ENCODE peak calls at places on chromosomes 3 and 15, in ten cellular contexts. N, U, J, Q, B, G, X, V, K and O are unnamed samples. For H3K36me3, the result is how much of the 10 kb centered on the place peaks cover.

GRCh38 chr3:21405671-21406667 is 345.0 kb downstream of the ZNF385D start:
- DNase-seq in N (peak), U (no peak), J (peak), Q (no peak), B (peak), G (no peak), X (no peak), V (no peak), K (no peak), O (no peak)

GRCh38 chr3:11635671-11636371 is 7.9 kb downstream of the VGLL4 start:
- DNase-seq in N (no peak), U (peak), J (no peak), Q (no peak), B (no peak), G (no peak), X (no peak), V (no peak), K (no peak), O (no peak)

GRCh38 chr3:58164199-58164879 is 46.4 kb downstream of the DNASE1L3 start:
- DNase-seq in N (peak), U (peak), J (no peak), Q (no peak), B (peak), G (peak), X (no peak), V (no peak), K (peak), O (no peak)

GRCh38 chr3:185979721-185980121 is 41.9 kb upstream of the TRA2B start:
- DNase-seq in N (no peak), U (peak), J (no peak), Q (no peak), B (no peak), G (no peak), X (no peak), V (no peak), K (no peak), O (no peak)

GRCh38 chr3:78918361-78919020 is 849.3 kb downstream of the ROBO1 start:
- DNase-seq in N (no peak), U (no peak), J (no peak), Q (no peak), B (no peak), G (no peak), X (no peak), V (peak), K (peak), O (no peak)

GRCh38 chr3:61594144-61594977 is 33.0 kb downstream of the PTPRG start:
- DNase-seq in N (no peak), U (no peak), J (no peak), Q (no peak), B (no peak), G (no peak), X (no peak), V (no peak), K (no peak), O (no peak)

GRCh38 chr15:47717036-47717611 is at the start of gene SEMA6D:
- DNase-seq in N (peak), U (peak), J (peak), Q (peak), B (peak), G (peak), X (peak), V (no peak), K (peak), O (peak)

GRCh38 chr15:49082960-49083359 is 36.7 kb upstream of the SECISBP2L start:
- DNase-seq in N (no peak), U (no peak), J (no peak), Q (no peak), B (no peak), G (no peak), X (no peak), V (no peak), K (peak), O (no peak)

GRCh38 chr15:74988007-74988800 is 7.2 kb upstream of the SCAMP5 start:
- DNase-seq in N (no peak), U (peak), J (peak), Q (peak), B (no peak), G (no peak), X (no peak), V (no peak), K (peak), O (no peak)

GRCh38 chr15:66101715-66102395 is 151.7 kb downstream of the MEGF11 start:
- DNase-seq in N (peak), U (no peak), J (no peak), Q (no peak), B (no peak), G (no peak), X (no peak), V (no peak), K (no peak), O (no peak)

GRCh38 chr15:72231847-72232461 is 964 bp upstream of the PKM start:
- DNase-seq in N (no peak), U (peak), J (peak), Q (peak), B (no peak), G (peak), X (no peak), V (no peak), K (peak), O (no peak)

GRCh38 chr15:74451861-74452835 is 8.8 kb downstream of the UBL7 start:
- DNase-seq in N (no peak), U (no peak), J (no peak), Q (no peak), B (peak), G (no peak), X (no peak), V (no peak), K (no peak), O (no peak)

GRCh38 chr3:54349231-54349647 is 226.9 kb downstream of the CACNA2D3 start:
- DNase-seq in N (no peak), U (no peak), J (peak), Q (no peak), B (no peak), G (no peak), X (no peak), V (no peak), K (no peak), O (no peak)

GRCh38 chr3:132556467-132557159 is 40.5 kb upstream of the ACKR4 start:
- DNase-seq in N (peak), U (peak), J (peak), Q (no peak), B (no peak), G (peak), X (peak), V (no peak), K (no peak), O (peak)

GRCh38 chr3:143218176-143218575 is 98.6 kb downstream of the CHST2 start:
- DNase-seq in N (no peak), U (no peak), J (no peak), Q (no peak), B (no peak), G (no peak), X (no peak), V (no peak), K (no peak), O (no peak)

GRCh38 chr15:89143503-89144162 is 55.4 kb downstream of the ABHD2 start:
- DNase-seq in N (no peak), U (peak), J (no peak), Q (no peak), B (no peak), G (no peak), X (no peak), V (peak), K (peak), O (no peak)

GRCh38 chr3:193776626-193777025 is 183.6 kb downstream of the OPA1 start:
- DNase-seq in N (no peak), U (no peak), J (no peak), Q (no peak), B (no peak), G (no peak), X (no peak), V (no peak), K (no peak), O (no peak)

GRCh38 chr3:161239700-161240099 is 18.6 kb downstream of the NMD3 start:
- DNase-seq in N (no peak), U (no peak), J (no peak), Q (no peak), B (no peak), G (no peak), X (no peak), V (no peak), K (peak), O (no peak)

GRCh38 chr3:168714609-168715240 is 619.0 kb upstream of the GOLIM4 start:
- DNase-seq in N (no peak), U (no peak), J (no peak), Q (no peak), B (no peak), G (no peak), X (no peak), V (peak), K (no peak), O (no peak)

GRCh38 chr3:65732060-65732933 is 306.4 kb downstream of the MAGI1 start:
- DNase-seq in N (no peak), U (peak), J (peak), Q (no peak), B (no peak), G (no peak), X (no peak), V (peak), K (peak), O (peak)

GRCh38 chr3:194306109-194306686 is 44.9 kb downstream of the CPN2 start:
- DNase-seq in N (peak), U (peak), J (no peak), Q (no peak), B (no peak), G (peak), X (no peak), V (peak), K (no peak), O (no peak)

GRCh38 chr3:46566040-46566631 is at the start of gene LRRC2:
- DNase-seq in N (peak), U (peak), J (peak), Q (peak), B (peak), G (peak), X (no peak), V (no peak), K (peak), O (peak)

GRCh38 chr3:134663646-134664456 is 13.0 kb upstream of the KY start:
- DNase-seq in N (no peak), U (no peak), J (no peak), Q (no peak), B (no peak), G (no peak), X (no peak), V (no peak), K (peak), O (no peak)

GRCh38 chr3:158617982-158618875 is 26.1 kb upstream of the GFM1 start:
- DNase-seq in N (no peak), U (no peak), J (no peak), Q (no peak), B (no peak), G (no peak), X (no peak), V (no peak), K (no peak), O (no peak)

GRCh38 chr15:70234256-70234965 is 136.7 kb upstream of the TLE3 start:
- DNase-seq in N (peak), U (no peak), J (no peak), Q (no peak), B (peak), G (no peak), X (no peak), V (no peak), K (peak), O (no peak)

GRCh38 chr15:50576156-50576555 is 29.7 kb upstream of the USP50 start:
- DNase-seq in N (no peak), U (no peak), J (no peak), Q (no peak), B (no peak), G (no peak), X (no peak), V (no peak), K (no peak), O (no peak)

DNA sequence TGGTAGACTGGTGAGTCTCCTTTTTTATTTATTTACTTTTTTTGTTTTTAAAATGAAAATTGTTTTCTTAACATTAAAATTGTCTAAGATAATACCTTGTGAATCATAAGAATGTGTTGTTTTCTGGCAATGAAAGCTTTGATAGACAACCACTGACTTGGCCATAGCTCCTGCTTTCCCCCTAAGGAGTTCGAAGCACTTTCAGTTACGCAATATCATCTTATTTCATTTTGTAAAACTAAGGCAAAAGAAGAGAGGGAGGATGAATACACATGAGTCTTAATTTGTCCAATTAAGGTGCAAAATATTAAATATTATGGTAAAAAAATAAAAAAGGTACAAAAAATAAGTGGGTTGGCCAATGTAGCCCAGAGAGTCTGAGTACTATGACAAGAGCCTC is 74.7 kb upstream of the PLCL2 start:
- DNase-seq in N (no peak), U (no peak), J (no peak), Q (no peak), B (no peak), G (no peak), X (no peak), V (no peak), K (no peak), O (no peak)
- TF ChIP-seq POLR2A in N (no peak), U (no peak), J (no peak), Q (no peak), B (no peak), G (no peak), X (no peak), V (no peak), K (no peak), O (no peak)

GRCh38 chr3:9783954-9784353 is 8.3 kb downstream of the TADA3 start:
- DNase-seq in N (no peak), U (no peak), J (no peak), Q (no peak), B (no peak), G (no peak), X (no peak), V (no peak), K (no peak), O (no peak)
- H3K36me3 ChIP-seq in N (under half), U (under half), J (half or more), Q (half or more), B (half or more), G (under half), X (under half), V (under half), K (under half), O (under half)

DNA sequence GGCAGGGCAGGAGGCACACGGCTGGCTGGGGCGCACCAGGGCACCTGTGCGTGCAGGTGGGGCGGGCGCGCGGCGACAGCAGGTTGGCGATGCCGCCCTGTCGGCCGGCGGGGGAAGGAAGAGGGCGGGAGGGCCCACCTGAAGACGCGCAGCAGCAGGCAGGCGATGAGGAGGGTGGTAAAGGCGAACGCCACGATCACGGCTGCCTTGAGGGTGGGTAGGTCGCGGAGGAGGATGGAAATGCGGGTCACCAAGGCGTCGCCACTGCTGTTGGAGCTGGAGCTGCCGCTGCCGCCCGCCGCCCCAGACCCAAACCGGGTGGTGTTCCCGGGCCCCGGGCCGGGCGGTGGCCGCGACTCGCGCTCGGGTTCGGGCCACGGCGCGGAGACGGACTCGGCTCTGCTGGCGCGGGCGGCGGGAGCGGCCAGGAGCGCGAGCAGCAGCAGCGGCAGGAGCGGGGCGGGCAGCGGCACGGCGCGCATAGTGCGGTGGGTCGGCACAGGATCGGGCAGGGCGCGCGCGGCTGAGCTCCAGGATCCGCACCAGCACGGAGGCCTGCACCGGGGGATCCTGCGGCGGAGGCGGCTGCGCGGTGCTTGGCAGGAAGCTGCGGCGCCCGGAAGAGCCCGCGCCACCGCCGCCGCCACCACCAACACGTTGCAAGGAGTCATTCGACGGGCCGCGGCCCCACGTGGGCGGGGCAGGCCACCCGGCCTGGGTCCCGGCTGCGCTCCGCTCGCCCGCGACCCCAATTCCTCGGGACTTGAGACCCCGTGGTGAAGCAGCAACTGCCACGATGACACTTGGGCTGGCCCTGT is at the start of gene FAM174B:
- DNase-seq in N (peak), U (peak), J (no peak), Q (peak), B (no peak), G (peak), X (no peak), V (no peak), K (no peak), O (no peak)
- TF ChIP-seq POLR2A in N (no peak), U (peak), J (no peak), Q (peak), B (peak), G (peak), X (no peak), V (peak), K (no peak), O (peak)

GRCh38 chr3:12756185-12756584 is 2.9 kb downstream of the TMEM40 start:
- DNase-seq in N (no peak), U (no peak), J (no peak), Q (no peak), B (no peak), G (no peak), X (no peak), V (no peak), K (no peak), O (no peak)
- H3K36me3 ChIP-seq in N (under half), U (under half), J (under half), Q (under half), B (under half), G (under half), X (under half), V (under half), K (under half), O (under half)